ENCODE peak calls at places on chromosomes 7 and 10, in six cellular contexts. T, U, K, J, P and E are unnamed samples.

GRCh38 chr10:49650724-49651034 is 28.8 kb upstream of the C10orf53 start:
- DNase-seq in K (no peak), J (peak; percentile 45), U (no peak), P (no peak), T (no peak), E (no peak)

GRCh38 chr7:158239290-158239981 is 348.2 kb downstream of the PTPRN2 start:
- DNase-seq in K (no peak), T (peak; percentile 21), J (no peak), P (no peak), U (no peak), E (no peak)

GRCh38 chr7:288671-289101 is 1.3 kb upstream of the FOXL3 start:
- DNase-seq in U (no peak), T (no peak), P (no peak), J (no peak), K (no peak), E (no peak)

GRCh38 chr7:149824301-149824741 is 13.9 kb upstream of the ZNF862 start:
- DNase-seq in J (no peak), P (no peak), K (no peak), T (no peak), U (no peak), E (no peak)

GRCh38 chr7:101363734-101364374 is 1.2 kb downstream of the COL26A1 start:
- DNase-seq in J (peak; percentile 89), U (peak; percentile 94), P (peak; percentile 89), K (no peak), T (peak; percentile 44), E (peak; percentile 90)

GRCh38 chr10:62185914-62186692 is 82.5 kb downstream of the RTKN2 start:
- DNase-seq in U (no peak), T (no peak), J (peak; percentile 71), P (no peak), K (no peak), E (no peak)

GRCh38 chr10:4051011-4051407 is 266.0 kb upstream of the KLF6 start:
- DNase-seq in K (no peak), P (no peak), J (no peak), T (peak; percentile 64), U (no peak), E (peak; percentile 71)

GRCh38 chr7:37117261-37117660 is 331.4 kb downstream of the ELMO1 start:
- DNase-seq in J (no peak), T (no peak), U (no peak), P (no peak), K (no peak), E (no peak)

GRCh38 chr10:18303851-18304800 is 163.9 kb downstream of the CACNB2 start:
- DNase-seq in T (no peak), U (no peak), J (no peak), P (no peak), K (no peak), E (peak; percentile 74)

GRCh38 chr10:110361800-110362456 is 57.2 kb upstream of the SMNDC1 start:
- DNase-seq in U (no peak), T (no peak), J (no peak), K (no peak), P (no peak), E (no peak)

GRCh38 chr7:9776900-9777299 is 1196.8 kb upstream of the PHF14 start:
- DNase-seq in U (no peak), J (no peak), T (no peak), P (peak; percentile 6), K (no peak), E (peak; percentile 71)